ENCODE peak calls at places on chromosome 17, in six cellular contexts. Z is T-helper 2 cell; G is stimulated activated effector memory CD8-positive, alpha-beta T cell treated with anti-CD3 and anti-CD28 coated beads, Interleukin-12 subunit alpha, Interleukin-12 subunit beta, amount 100 ng/mL, for 72 hours; K is T-helper 1 cell; S is HCT116; Y is NCI-H460. W is an unnamed sample.

GRCh38 chr17:49566668-49567071 is 9.0 kb upstream of the NXPH3 start:
- DNase-seq in Z (no peak), G (no peak), K (no peak), S (no peak), Y (no peak), W (no peak)

GRCh38 chr17:28871056-28871579 is 16.3 kb downstream of the ERAL1 start:
- DNase-seq in Z (peak; percentile 90), G (peak; percentile 76), K (peak; percentile 84), S (no peak), Y (no peak), W (no peak)

GRCh38 chr17:45326566-45326965 is 9.7 kb upstream of the MAP3K14 start:
- DNase-seq in Z (peak; percentile 65), G (no peak), K (no peak), S (no peak), Y (no peak), W (no peak)

GRCh38 chr17:59842901-59843652 is 49.7 kb downstream of the TUBD1 start:
- DNase-seq in Z (peak; percentile 93), G (peak; percentile 87), K (peak; percentile 91), S (peak; percentile 96), Y (peak; percentile 74), W (peak; percentile 90)

GRCh38 chr17:58112970-58113631 is 29.9 kb downstream of the DYNLL2 start:
- DNase-seq in Z (peak; percentile 74), G (peak; percentile 93), K (peak; percentile 64), S (peak; percentile 79), Y (peak; percentile 75), W (peak; percentile 43)

GRCh38 chr17:58335061-58335731 is 6.6 kb upstream of the TSPOAP1 start:
- DNase-seq in Z (peak; percentile 75), G (peak; percentile 76), K (peak; percentile 72), S (no peak), Y (no peak), W (no peak)

GRCh38 chr17:66571745-66572144 is 263.2 kb upstream of the CACNG5 start:
- DNase-seq in Z (no peak), G (no peak), K (no peak), S (no peak), Y (no peak), W (no peak)

GRCh38 chr17:15958484-15958854 is 13.5 kb downstream of the ADORA2B start:
- DNase-seq in Z (no peak), G (no peak), K (no peak), S (no peak), Y (no peak), W (no peak)

GRCh38 chr17:7354262-7354781 is 634 bp upstream of the TMEM95 start:
- DNase-seq in Z (peak; percentile 38), G (no peak), K (no peak), S (no peak), Y (no peak), W (peak; percentile 48)

GRCh38 chr17:40016692-40017000 is 1.4 kb downstream of the CSF3 start:
- DNase-seq in Z (no peak), G (no peak), K (no peak), S (no peak), Y (no peak), W (no peak)

GRCh38 chr17:79980246-79981043 is 55.2 kb downstream of the TBC1D16 start:
- DNase-seq in Z (no peak), G (no peak), K (no peak), S (no peak), Y (no peak), W (no peak)

GRCh38 chr17:15955793-15956541 is 11.0 kb downstream of the ADORA2B start:
- DNase-seq in Z (peak; percentile 17), G (no peak), K (no peak), S (no peak), Y (no peak), W (no peak)

GRCh38 chr17:82458885-82459424 is 414 bp downstream of the NARF start:
- DNase-seq in Z (peak; percentile 42), G (no peak), K (peak; percentile 45), S (no peak), Y (no peak), W (no peak)

GRCh38 chr17:65305116-65305515 is 167.9 kb downstream of the RGS9 start:
- DNase-seq in Z (no peak), G (no peak), K (no peak), S (no peak), Y (no peak), W (no peak)

GRCh38 chr17:60926466-60927183 is 249.0 kb downstream of the BCAS3 start:
- DNase-seq in Z (no peak), G (no peak), K (no peak), S (no peak), Y (no peak), W (peak; percentile 2)

GRCh38 chr17:10888858-10889257 is 51.0 kb upstream of the PIRT start:
- DNase-seq in Z (no peak), G (no peak), K (no peak), S (no peak), Y (no peak), W (no peak)

GRCh38 chr17:33642002-33642401 is 348.9 kb upstream of the ASIC2 start:
- DNase-seq in Z (peak; percentile 27), G (no peak), K (no peak), S (no peak), Y (no peak), W (no peak)

GRCh38 chr17:42283241-42284019 is 4.9 kb upstream of the STAT5A start:
- DNase-seq in Z (no peak), G (no peak), K (no peak), S (no peak), Y (no peak), W (no peak)

GRCh38 chr17:1234455-1234854 is 35.8 kb upstream of the BHLHA9 start:
- DNase-seq in Z (no peak), G (no peak), K (no peak), S (no peak), Y (no peak), W (no peak)

GRCh38 chr17:50310455-50311111 is 35.3 kb upstream of the XYLT2 start:
- DNase-seq in Z (no peak), G (no peak), K (no peak), S (no peak), Y (no peak), W (no peak)

GRCh38 chr17:81002409-81003361 is 11.0 kb downstream of the CHMP6 start:
- DNase-seq in Z (no peak), G (no peak), K (no peak), S (no peak), Y (no peak), W (peak; percentile 66)

GRCh38 chr17:79669861-79670260 is 59.0 kb upstream of the RBFOX3 start:
- DNase-seq in Z (no peak), G (no peak), K (no peak), S (no peak), Y (no peak), W (no peak)